ENCODE peak calls at places on chromosomes 5 and 9, in nine cellular contexts. One of them, this sample, is unnamed. For H3K4me1, the result is how much of the 10 kb centered on the place peaks cover.

GRCh38 chr5:158802941-158803341 is 296.8 kb downstream of the EBF1 start:
- DNase-seq in sigmoid colon: no peak
- DNase-seq in IMR-90: peak
- DNase-seq in tibial nerve: no peak
- DNase-seq in uterus: no peak
- DNase-seq in esophagus squamous epithelium: no peak
- DNase-seq in HCT116: no peak
- DNase-seq in adrenal gland: no peak
- DNase-seq in Peyer's patch: no peak
- DNase-seq in this sample: peak

GRCh38 chr5:10552183-10553143 is 11.4 kb upstream of the ANKRD33B start:
- DNase-seq in tibial nerve: no peak
- DNase-seq in sigmoid colon: peak
- DNase-seq in esophagus squamous epithelium: no peak
- DNase-seq in Peyer's patch: peak
- DNase-seq in IMR-90: peak
- DNase-seq in HCT116: peak
- DNase-seq in adrenal gland: no peak
- DNase-seq in uterus: no peak
- DNase-seq in this sample: no peak

GRCh38 chr5:96896806-96897205 is 20.5 kb downstream of the ERAP2 start:
- DNase-seq in tibial nerve: no peak
- DNase-seq in IMR-90: no peak
- DNase-seq in sigmoid colon: no peak
- DNase-seq in esophagus squamous epithelium: no peak
- DNase-seq in Peyer's patch: peak
- DNase-seq in HCT116: no peak
- DNase-seq in uterus: no peak
- DNase-seq in adrenal gland: no peak
- DNase-seq in this sample: no peak

GRCh38 chr9:19113964-19114679 is 11.4 kb upstream of the HAUS6 start:
- DNase-seq in uterus: no peak
- DNase-seq in adrenal gland: no peak
- DNase-seq in IMR-90: no peak
- DNase-seq in tibial nerve: no peak
- DNase-seq in sigmoid colon: no peak
- DNase-seq in HCT116: no peak
- DNase-seq in Peyer's patch: no peak
- DNase-seq in esophagus squamous epithelium: no peak
- DNase-seq in this sample: no peak

GRCh38 chr5:491856-492155 is 32.4 kb downstream of the SLC9A3 start:
- DNase-seq in esophagus squamous epithelium: no peak
- DNase-seq in tibial nerve: no peak
- DNase-seq in adrenal gland: no peak
- DNase-seq in Peyer's patch: no peak
- DNase-seq in sigmoid colon: no peak
- DNase-seq in HCT116: no peak
- DNase-seq in IMR-90: no peak
- DNase-seq in uterus: no peak
- DNase-seq in this sample: no peak

GRCh38 chr9:117555964-117556629 is 141.2 kb upstream of the ASTN2 start:
- DNase-seq in esophagus squamous epithelium: no peak
- DNase-seq in uterus: no peak
- DNase-seq in HCT116: no peak
- DNase-seq in Peyer's patch: peak
- DNase-seq in sigmoid colon: no peak
- DNase-seq in IMR-90: no peak
- DNase-seq in adrenal gland: peak
- DNase-seq in tibial nerve: no peak
- DNase-seq in this sample: peak

GRCh38 chr5:9325549-9325948 is 220.3 kb downstream of the SEMA5A start:
- DNase-seq in HCT116: no peak
- DNase-seq in sigmoid colon: no peak
- DNase-seq in IMR-90: no peak
- DNase-seq in adrenal gland: no peak
- DNase-seq in esophagus squamous epithelium: no peak
- DNase-seq in tibial nerve: no peak
- DNase-seq in Peyer's patch: no peak
- DNase-seq in uterus: no peak
- DNase-seq in this sample: no peak

GRCh38 chr9:36245906-36246305 is 12.3 kb downstream of the GNE start:
- DNase-seq in HCT116: no peak
- DNase-seq in esophagus squamous epithelium: no peak
- DNase-seq in adrenal gland: no peak
- DNase-seq in Peyer's patch: no peak
- DNase-seq in sigmoid colon: no peak
- DNase-seq in tibial nerve: no peak
- DNase-seq in uterus: no peak
- DNase-seq in IMR-90: peak
- DNase-seq in this sample: no peak

GRCh38 chr5:158602981-158603380 is 496.7 kb downstream of the EBF1 start:
- DNase-seq in tibial nerve: no peak
- DNase-seq in adrenal gland: no peak
- DNase-seq in Peyer's patch: no peak
- DNase-seq in HCT116: no peak
- DNase-seq in IMR-90: no peak
- DNase-seq in sigmoid colon: no peak
- DNase-seq in uterus: no peak
- DNase-seq in esophagus squamous epithelium: no peak
- DNase-seq in this sample: no peak

GRCh38 chr5:178149199-178149932 is 4.3 kb downstream of the NHP2 start:
- DNase-seq in adrenal gland: no peak
- DNase-seq in IMR-90: peak
- DNase-seq in Peyer's patch: no peak
- DNase-seq in esophagus squamous epithelium: no peak
- DNase-seq in sigmoid colon: no peak
- DNase-seq in HCT116: no peak
- DNase-seq in tibial nerve: no peak
- DNase-seq in uterus: no peak
- DNase-seq in this sample: no peak

GRCh38 chr9:120915854-120916495 is 10.6 kb downstream of the TRAF1 start:
- DNase-seq in esophagus squamous epithelium: no peak
- DNase-seq in HCT116: no peak
- DNase-seq in uterus: no peak
- DNase-seq in Peyer's patch: no peak
- DNase-seq in adrenal gland: no peak
- DNase-seq in sigmoid colon: no peak
- DNase-seq in tibial nerve: no peak
- DNase-seq in IMR-90: no peak
- DNase-seq in this sample: no peak

GRCh38 chr5:91212336-91213092 is 170.6 kb downstream of the ARRDC3 start:
- DNase-seq in esophagus squamous epithelium: no peak
- DNase-seq in sigmoid colon: peak
- DNase-seq in HCT116: no peak
- DNase-seq in Peyer's patch: peak
- DNase-seq in tibial nerve: no peak
- DNase-seq in uterus: peak
- DNase-seq in adrenal gland: peak
- DNase-seq in IMR-90: peak
- DNase-seq in this sample: peak

GRCh38 chr5:179111267-179112207 is 51.4 kb downstream of the ZNF354C start:
- DNase-seq in adrenal gland: no peak
- DNase-seq in uterus: no peak
- DNase-seq in HCT116: no peak
- DNase-seq in tibial nerve: no peak
- DNase-seq in IMR-90: no peak
- DNase-seq in sigmoid colon: no peak
- DNase-seq in esophagus squamous epithelium: no peak
- DNase-seq in Peyer's patch: peak
- DNase-seq in this sample: peak

GRCh38 chr5:167565555-167565954 is 725.9 kb upstream of the WWC1 start:
- DNase-seq in Peyer's patch: no peak
- DNase-seq in esophagus squamous epithelium: no peak
- DNase-seq in adrenal gland: no peak
- DNase-seq in tibial nerve: no peak
- DNase-seq in uterus: no peak
- DNase-seq in HCT116: no peak
- DNase-seq in sigmoid colon: no peak
- DNase-seq in IMR-90: peak
- DNase-seq in this sample: no peak

GRCh38 chr5:40683351-40683750 is 3.6 kb downstream of the PTGER4 start:
- DNase-seq in esophagus squamous epithelium: no peak
- DNase-seq in uterus: no peak
- DNase-seq in Peyer's patch: no peak
- DNase-seq in adrenal gland: no peak
- DNase-seq in HCT116: no peak
- DNase-seq in sigmoid colon: no peak
- DNase-seq in tibial nerve: no peak
- DNase-seq in IMR-90: no peak
- DNase-seq in this sample: no peak

GRCh38 chr9:23851024-23851629 is 25.1 kb upstream of the ELAVL2 start:
- DNase-seq in sigmoid colon: no peak
- DNase-seq in HCT116: no peak
- DNase-seq in IMR-90: no peak
- DNase-seq in Peyer's patch: no peak
- DNase-seq in tibial nerve: no peak
- DNase-seq in esophagus squamous epithelium: no peak
- DNase-seq in uterus: no peak
- DNase-seq in adrenal gland: peak
- DNase-seq in this sample: peak

GRCh38 chr9:32423371-32423770 is 38.9 kb downstream of the ACO1 start:
- DNase-seq in sigmoid colon: no peak
- DNase-seq in adrenal gland: no peak
- DNase-seq in Peyer's patch: no peak
- DNase-seq in tibial nerve: no peak
- DNase-seq in uterus: no peak
- DNase-seq in HCT116: no peak
- DNase-seq in IMR-90: peak
- DNase-seq in esophagus squamous epithelium: no peak
- DNase-seq in this sample: no peak

GRCh38 chr5:647311-647710 is 35.2 kb downstream of the CEP72 start:
- DNase-seq in IMR-90: no peak
- DNase-seq in tibial nerve: no peak
- DNase-seq in adrenal gland: no peak
- DNase-seq in uterus: no peak
- DNase-seq in Peyer's patch: no peak
- DNase-seq in HCT116: no peak
- DNase-seq in esophagus squamous epithelium: no peak
- DNase-seq in sigmoid colon: peak
- DNase-seq in this sample: no peak

GRCh38 chr9:127136081-127136879 is 13.8 kb upstream of the ANGPTL2 start:
- DNase-seq in esophagus squamous epithelium: no peak
- DNase-seq in uterus: no peak
- DNase-seq in adrenal gland: peak
- DNase-seq in tibial nerve: no peak
- DNase-seq in sigmoid colon: no peak
- DNase-seq in HCT116: no peak
- DNase-seq in Peyer's patch: peak
- DNase-seq in IMR-90: no peak
- DNase-seq in this sample: no peak

DNA sequence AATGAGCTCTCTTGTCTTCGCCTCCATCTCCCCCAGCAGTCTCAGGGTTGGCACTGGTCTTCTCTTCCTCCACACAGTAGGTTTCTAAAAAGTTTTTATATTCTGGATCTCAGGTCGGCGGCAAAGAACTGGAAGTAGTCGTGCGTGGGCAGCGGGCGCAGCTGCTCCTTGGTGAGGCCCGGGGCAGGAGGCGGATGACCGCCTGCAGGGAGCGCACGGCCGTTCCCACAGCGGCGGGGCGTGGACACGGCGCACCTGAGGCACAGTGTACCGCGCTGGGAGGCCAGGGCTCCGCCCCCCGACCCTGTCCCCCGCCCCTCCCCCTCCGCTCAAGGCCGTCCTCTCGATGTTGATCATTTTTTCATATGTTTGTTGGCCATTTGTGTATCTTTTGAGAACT is 92.4 kb downstream of the STX17 start:
- DNase-seq in esophagus squamous epithelium: no peak
- DNase-seq in tibial nerve: no peak
- DNase-seq in Peyer's patch: no peak
- DNase-seq in uterus: no peak
- DNase-seq in adrenal gland: no peak
- DNase-seq in HCT116: no peak
- DNase-seq in sigmoid colon: no peak
- DNase-seq in IMR-90: no peak
- DNase-seq in this sample: no peak
- TF ChIP-seq POLR2A in esophagus squamous epithelium: no peak
- TF ChIP-seq POLR2A in tibial nerve: no peak
- TF ChIP-seq POLR2A in Peyer's patch: no peak
- TF ChIP-seq POLR2A in uterus: no peak
- TF ChIP-seq POLR2A in adrenal gland: no peak
- TF ChIP-seq POLR2A in HCT116: no peak
- TF ChIP-seq POLR2A in sigmoid colon: no peak
- TF ChIP-seq POLR2A in IMR-90: no peak
- TF ChIP-seq POLR2A in this sample: no peak

DNA sequence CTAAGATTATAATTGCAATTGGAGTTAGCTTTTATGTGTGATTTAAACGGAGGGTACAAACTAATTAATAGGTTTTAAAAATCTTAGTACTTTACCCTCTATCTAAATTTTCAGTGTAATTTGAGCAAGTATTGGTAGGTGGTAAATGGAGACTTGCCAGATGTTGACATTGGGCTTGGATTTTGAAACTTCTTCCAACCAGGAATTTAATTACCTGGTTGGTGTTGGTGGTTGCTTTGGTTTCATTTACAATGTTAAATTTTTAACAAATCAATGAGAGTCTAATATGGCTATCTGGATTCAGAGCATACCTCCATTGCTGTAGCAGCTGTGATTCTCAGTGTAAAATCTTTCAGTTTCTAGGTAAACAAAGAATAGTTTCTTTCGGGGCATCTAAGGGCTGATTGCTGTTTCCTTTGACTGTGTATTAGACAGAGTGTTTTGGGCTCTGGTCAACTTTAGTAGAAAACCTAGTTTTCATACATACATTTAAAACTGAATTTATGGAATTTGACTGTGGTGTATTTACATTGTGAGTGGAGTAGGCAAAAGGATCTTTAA is 1.9 kb downstream of the DAPK1 start:
- DNase-seq in uterus: no peak
- DNase-seq in sigmoid colon: no peak
- DNase-seq in tibial nerve: no peak
- DNase-seq in IMR-90: no peak
- DNase-seq in Peyer's patch: no peak
- DNase-seq in adrenal gland: no peak
- DNase-seq in esophagus squamous epithelium: no peak
- DNase-seq in HCT116: no peak
- DNase-seq in this sample: no peak
- H3K4me1 ChIP-seq in uterus: under half
- H3K4me1 ChIP-seq in sigmoid colon: under half
- H3K4me1 ChIP-seq in tibial nerve: under half
- H3K4me1 ChIP-seq in IMR-90: under half
- H3K4me1 ChIP-seq in Peyer's patch: under half
- H3K4me1 ChIP-seq in adrenal gland: under half
- H3K4me1 ChIP-seq in esophagus squamous epithelium: under half
- H3K4me1 ChIP-seq in HCT116: under half
- H3K4me1 ChIP-seq in this sample: under half

GRCh38 chr9:68780735-68781134 is 75.7 kb downstream of the PIP5K1B start:
- DNase-seq in uterus: no peak
- DNase-seq in tibial nerve: no peak
- DNase-seq in sigmoid colon: no peak
- DNase-seq in Peyer's patch: no peak
- DNase-seq in adrenal gland: peak
- DNase-seq in esophagus squamous epithelium: no peak
- DNase-seq in HCT116: no peak
- DNase-seq in IMR-90: peak
- DNase-seq in this sample: no peak
- H3K27ac ChIP-seq in uterus: peak
- H3K27ac ChIP-seq in tibial nerve: no peak
- H3K27ac ChIP-seq in sigmoid colon: peak
- H3K27ac ChIP-seq in Peyer's patch: peak
- H3K27ac ChIP-seq in adrenal gland: peak
- H3K27ac ChIP-seq in esophagus squamous epithelium: peak
- H3K27ac ChIP-seq in HCT116: no peak
- H3K27ac ChIP-seq in IMR-90: peak
- H3K27ac ChIP-seq in this sample: no peak

GRCh38 chr5:35810561-35810960 is 46.1 kb upstream of the IL7R start:
- DNase-seq in sigmoid colon: no peak
- DNase-seq in IMR-90: no peak
- DNase-seq in tibial nerve: no peak
- DNase-seq in HCT116: no peak
- DNase-seq in adrenal gland: no peak
- DNase-seq in esophagus squamous epithelium: no peak
- DNase-seq in Peyer's patch: no peak
- DNase-seq in uterus: no peak
- DNase-seq in this sample: no peak
- TF ChIP-seq POLR2A in sigmoid colon: no peak
- TF ChIP-seq POLR2A in IMR-90: no peak
- TF ChIP-seq POLR2A in tibial nerve: no peak
- TF ChIP-seq POLR2A in HCT116: no peak
- TF ChIP-seq POLR2A in adrenal gland: no peak
- TF ChIP-seq POLR2A in esophagus squamous epithelium: no peak
- TF ChIP-seq POLR2A in Peyer's patch: no peak
- TF ChIP-seq POLR2A in uterus: no peak
- TF ChIP-seq POLR2A in this sample: no peak

This sample was measured in testis.